ENCODE peak calls at places on chromosomes 3 and 15, in nine cellular contexts. N is GM20000; D is activated T-helper 1 cell treated with anti-CD3 and anti-CD28 coated beads, Interleukin-2, amount 50 U/mL, for 16 hours; H is activated CD4-positive, alpha-beta T cell treated with anti-CD3 and anti-CD28 coated beads for 36 hours; E is fibroblast of lung; Z is ascending aorta; R is NCI-H446; L is NCI-H345; W is aorta. Y is an unnamed sample.

GRCh38 chr3:50687127-50687751 is 12.5 kb downstream of the DOCK3 start:
- DNase-seq in N (no peak), D (no peak), H (no peak), E (no peak), Z (no peak), R (no peak), L (no peak), W (no peak), Y (no peak)

GRCh38 chr15:41367418-41367817 is 34.7 kb downstream of the NUSAP1 start:
- DNase-seq in N (no peak), D (no peak), H (no peak), E (no peak), Z (no peak), R (no peak), L (no peak), W (no peak), Y (no peak)

GRCh38 chr3:71487418-71487817 is 96.1 kb downstream of the FOXP1 start:
- DNase-seq in N (no peak), D (no peak), H (no peak), E (no peak), Z (no peak), R (no peak), L (no peak), W (no peak), Y (no peak)

GRCh38 chr3:137612293-137612692 is 151.8 kb upstream of the SOX14 start:
- DNase-seq in N (no peak), D (no peak), H (no peak), E (no peak), Z (no peak), R (no peak), L (no peak), W (no peak), Y (no peak)

GRCh38 chr3:143794793-143795462 is 53.3 kb downstream of the SLC9A9 start:
- DNase-seq in N (no peak), D (no peak), H (no peak), E (no peak), Z (no peak), R (no peak), L (no peak), W (no peak), Y (no peak)

GRCh38 chr3:9452417-9452816 is 55.0 kb downstream of the SETD5 start:
- DNase-seq in N (no peak), D (no peak), H (no peak), E (peak; percentile 34), Z (no peak), R (no peak), L (no peak), W (no peak), Y (no peak)

GRCh38 chr3:112888388-112889085 is 41.9 kb upstream of the CD200R1L start:
- DNase-seq in N (no peak), D (no peak), H (no peak), E (no peak), Z (no peak), R (no peak), L (no peak), W (no peak), Y (no peak)

GRCh38 chr3:105752791-105753415 is 115.9 kb downstream of the CBLB start:
- DNase-seq in N (peak; percentile 7), D (no peak), H (peak; percentile 55), E (no peak), Z (no peak), R (no peak), L (no peak), W (no peak), Y (no peak)

GRCh38 chr15:77028451-77029165 is 33.7 kb downstream of the PSTPIP1 start:
- DNase-seq in N (no peak), D (peak; percentile 2), H (no peak), E (no peak), Z (no peak), R (no peak), L (no peak), W (peak; percentile 59), Y (no peak)

GRCh38 chr3:41199866-41200668 is 762 bp downstream of the CTNNB1 start:
- DNase-seq in N (peak; percentile 81), D (peak; percentile 6), H (peak; percentile 65), E (peak; percentile 31), Z (no peak), R (no peak), L (peak; percentile 18), W (no peak), Y (no peak)

GRCh38 chr3:8509961-8510360 is 8.3 kb downstream of the LMCD1 start:
- DNase-seq in N (no peak), D (no peak), H (no peak), E (peak; percentile 91), Z (peak; percentile 31), R (no peak), L (no peak), W (no peak), Y (no peak)

GRCh38 chr15:29455530-29455929 is 185.9 kb upstream of the NSMCE3 start:
- DNase-seq in N (no peak), D (no peak), H (no peak), E (no peak), Z (no peak), R (no peak), L (no peak), W (no peak), Y (no peak)

GRCh38 chr3:138946554-138947302 is at the start of the genes FOXL2 and FOXL2NB:
- DNase-seq in N (no peak), D (no peak), H (peak; percentile 56), E (peak; percentile 42), Z (no peak), R (no peak), L (no peak), W (peak; percentile 83), Y (no peak)

GRCh38 chr3:113523241-113523640 is 8.3 kb upstream of the SPICE1 start:
- DNase-seq in N (no peak), D (no peak), H (no peak), E (no peak), Z (no peak), R (no peak), L (no peak), W (no peak), Y (no peak)

GRCh38 chr3:188979669-188980311 is 192.0 kb upstream of the TPRG1 start:
- DNase-seq in N (no peak), D (no peak), H (no peak), E (peak; percentile 16), Z (no peak), R (peak; percentile 65), L (no peak), W (no peak), Y (peak; percentile 96)

GRCh38 chr3:34864011-34864410 is 775.3 kb upstream of the ARPP21 start:
- DNase-seq in N (no peak), D (no peak), H (no peak), E (no peak), Z (no peak), R (no peak), L (no peak), W (no peak), Y (no peak)